ENCODE peak calls at places on chromosomes 7 and 10, in nine cellular contexts. F is bronchial epithelial cell, W is posterior vena cava, Y is SJSA1, L is cardiac fibroblast, O is mucosa of descending colon, Z is activated T-helper 1 cell treated with Interleukin-2 at 50 U/mL for 16 hours, G is HTR-8/SVneo, R is neural crest cell. D is an unnamed sample.

GRCh38 chr7:67625257-67625713 is 628.7 kb downstream of the TYW1 start:
- DNase-seq in W (peak; percentile 89), G (peak; percentile 72), F (peak; percentile 2), L (peak; percentile 44), Z (no peak), R (peak; percentile 90), Y (peak; percentile 57), O (peak; percentile 46), D (no peak)

GRCh38 chr10:124573726-124574455 is 112.3 kb downstream of the LHPP start:
- DNase-seq in L (no peak), R (no peak), Z (no peak), G (no peak), F (no peak), Y (no peak), W (peak; percentile 72), O (peak; percentile 0), D (no peak)

GRCh38 chr7:74269757-74270277 is 15.6 kb upstream of the RFC2 start:
- DNase-seq in Y (peak; percentile 62), W (no peak), F (peak; percentile 72), Z (peak; percentile 19), L (peak; percentile 77), O (peak; percentile 84), G (peak; percentile 55), R (peak; percentile 55), D (no peak)

GRCh38 chr7:98771519-98772241 is 98.1 kb downstream of the TMEM130 start:
- DNase-seq in G (no peak), L (peak; percentile 60), F (peak; percentile 6), W (no peak), O (peak; percentile 33), Z (no peak), R (peak; percentile 9), Y (peak; percentile 92), D (peak; percentile 7)

GRCh38 chr7:157652161-157652953 is 315.6 kb downstream of the DNAJB6 start:
- DNase-seq in Y (no peak), G (no peak), Z (no peak), W (peak; percentile 66), R (no peak), F (no peak), L (no peak), O (no peak), D (no peak)

GRCh38 chr7:107113866-107114265 is 54.9 kb upstream of the HBP1 start:
- DNase-seq in Z (no peak), L (no peak), F (no peak), Y (no peak), O (no peak), R (no peak), G (no peak), W (no peak), D (no peak)

GRCh38 chr10:132464256-132465192 is 67.5 kb downstream of the PWWP2B start:
- DNase-seq in F (no peak), Z (no peak), L (no peak), G (no peak), R (no peak), W (peak; percentile 97), Y (no peak), O (peak; percentile 65), D (no peak)

GRCh38 chr7:158573310-158573709 is 14.3 kb downstream of the PTPRN2 start:
- DNase-seq in L (no peak), F (no peak), Z (no peak), R (no peak), G (no peak), W (no peak), Y (no peak), O (no peak), D (no peak)

GRCh38 chr7:157569967-157570366 is 233.2 kb downstream of the DNAJB6 start:
- DNase-seq in R (no peak), L (no peak), W (peak; percentile 68), G (no peak), Y (no peak), F (no peak), Z (no peak), O (no peak), D (no peak)

GRCh38 chr7:157769016-157769869 is 432.4 kb downstream of the DNAJB6 start:
- DNase-seq in Y (no peak), Z (no peak), R (no peak), G (no peak), O (no peak), W (peak; percentile 62), L (no peak), F (no peak), D (no peak)

GRCh38 chr7:55206235-55207029 is 158.7 kb upstream of the LANCL2 start:
- DNase-seq in G (no peak), L (peak; percentile 38), Z (no peak), R (no peak), W (no peak), O (no peak), F (no peak), Y (no peak), D (peak; percentile 84)

GRCh38 chr7:47153076-47153475 is 428.8 kb downstream of the TNS3 start:
- DNase-seq in G (peak; percentile 78), F (peak; percentile 57), Z (no peak), L (peak; percentile 95), Y (peak; percentile 49), R (no peak), W (no peak), O (no peak), D (peak; percentile 62)

GRCh38 chr7:13742719-13743640 is 246.5 kb downstream of the ETV1 start:
- DNase-seq in W (peak; percentile 16), O (peak; percentile 22), R (peak; percentile 13), F (peak; percentile 54), Y (no peak), G (no peak), Z (no peak), L (peak; percentile 79), D (peak; percentile 29)

D was measured in smooth muscle cell of the brain vasculature.